ENCODE peak calls at places on chromosomes 3 and 15, in five cellular contexts. E is HCT116, O is Karpas-422, U is PC-3, J is MM.1S. H is an unnamed sample. For H3K9me2, the result is how much of the 10 kb centered on the place peaks cover.

GRCh38 chr3:33717616-33717865 is 513 bp downstream of the CLASP2 start:
- DNase-seq in J (no peak), U (no peak), E (peak), O (peak), H (peak)

GRCh38 chr3:167840247-167840646 is 104.7 kb downstream of the SERPINI1 start:
- DNase-seq in E (no peak), U (no peak), O (no peak), J (no peak), H (no peak)

GRCh38 chr3:65847947-65848346 is 190.8 kb downstream of the MAGI1 start:
- DNase-seq in U (no peak), E (no peak), O (no peak), J (no peak), H (no peak)

GRCh38 chr15:70328137-70329115 is 230.7 kb upstream of the TLE3 start:
- DNase-seq in J (peak), E (no peak), O (no peak), U (no peak), H (peak)

GRCh38 chr3:86814321-86814720 is 176.6 kb downstream of the VGLL3 start:
- DNase-seq in J (no peak), U (no peak), E (no peak), O (no peak), H (no peak)

GRCh38 chr15:80429964-80430363 is 25.8 kb downstream of the ARNT2 start:
- DNase-seq in E (no peak), O (no peak), U (no peak), J (no peak), H (no peak)

GRCh38 chr15:78162038-78162437 is 12.9 kb downstream of the IDH3A start:
- DNase-seq in J (no peak), E (no peak), O (no peak), U (no peak), H (no peak)

GRCh38 chr3:53996153-53996861 is 104.6 kb upstream of the SELENOK start:
- DNase-seq in U (peak), E (no peak), O (peak), J (no peak), H (peak)

GRCh38 chr15:29331669-29332068 is 62.0 kb upstream of the NSMCE3 start:
- DNase-seq in O (no peak), U (no peak), E (no peak), J (peak), H (no peak)

GRCh38 chr3:4982773-4983738 is 3.8 kb downstream of the BHLHE40 start:
- DNase-seq in U (no peak), E (no peak), O (no peak), J (no peak), H (peak)

GRCh38 chr3:172076212-172076611 is 36.8 kb downstream of the FNDC3B start:
- DNase-seq in E (no peak), U (no peak), J (no peak), O (no peak), H (no peak)

GRCh38 chr3:51500632-51501131 is 867 bp upstream of the DCAF1 start:
- DNase-seq in E (no peak), U (no peak), O (no peak), J (no peak), H (no peak)

GRCh38 chr3:178259703-178260102 is 276.5 kb upstream of the KCNMB2 start:
- DNase-seq in U (no peak), O (no peak), E (no peak), J (no peak), H (no peak)

GRCh38 chr15:28897861-28898608 is 12.3 kb downstream of the APBA2 start:
- DNase-seq in J (no peak), U (no peak), E (no peak), O (no peak), H (no peak)

GRCh38 chr15:29433507-29433906 is 163.9 kb upstream of the NSMCE3 start:
- DNase-seq in U (no peak), J (no peak), E (no peak), O (no peak), H (no peak)

GRCh38 chr15:101445562-101446526 is 43.7 kb downstream of the PCSK6 start:
- DNase-seq in O (no peak), J (no peak), E (no peak), U (peak), H (peak)

GRCh38 chr3:37622999-37623883 is 238.4 kb upstream of the CTDSPL start:
- DNase-seq in J (peak), O (no peak), E (no peak), U (no peak), H (no peak)

GRCh38 chr3:177905895-177906511 is 630.2 kb upstream of the KCNMB2 start:
- DNase-seq in J (no peak), E (no peak), O (no peak), U (peak), H (peak)

GRCh38 chr3:45143673-45144670 is 2.2 kb downstream of the CDCP1 start:
- DNase-seq in E (no peak), O (no peak), U (no peak), J (peak), H (no peak)

GRCh38 chr3:171817074-171817748 is 6.9 kb upstream of the PLD1 start:
- DNase-seq in J (no peak), O (no peak), E (no peak), U (no peak), H (no peak)

GRCh38 chr15:101022306-101022705 is 103.1 kb downstream of the LRRK1 start:
- DNase-seq in O (no peak), U (no peak), J (no peak), E (no peak), H (no peak)

GRCh38 chr15:56817690-56818089 is 84.4 kb upstream of the ZNF280D start:
- DNase-seq in U (no peak), J (no peak), O (no peak), E (no peak), H (no peak)

GRCh38 chr15:49830411-49830810 is 209.6 kb downstream of the DTWD1 start:
- DNase-seq in U (no peak), E (no peak), J (no peak), O (no peak), H (peak)

GRCh38 chr15:37978231-37978630 is 43.8 kb downstream of the TMCO5A start:
- DNase-seq in E (no peak), U (no peak), O (no peak), J (no peak), H (no peak)

GRCh38 chr3:13265507-13265906 is 154.6 kb downstream of the NUP210 start:
- DNase-seq in U (no peak), E (no peak), J (no peak), O (no peak), H (no peak)
- H3K9ac ChIP-seq in U (no peak), E (no peak), J (no peak), O (no peak), H (no peak)

GRCh38 chr3:132536442-132537153 is 60.5 kb upstream of the ACKR4 start:
- DNase-seq in E (no peak), O (no peak), J (peak), U (no peak), H (peak)
- H3K27ac ChIP-seq in E (no peak), O (no peak), J (no peak), U (no peak), H (peak)

GRCh38 chr3:12242772-12243171 is 46.1 kb upstream of the PPARG start:
- DNase-seq in J (no peak), U (no peak), O (no peak), E (no peak), H (no peak)

GRCh38 chr3:12249519-12249918 is 39.4 kb upstream of the PPARG start:
- DNase-seq in J (no peak), E (no peak), O (no peak), U (no peak), H (no peak)

GRCh38 chr3:12247411-12247810 is 41.5 kb upstream of the PPARG start:
- DNase-seq in J (no peak), E (no peak), O (no peak), U (no peak), H (no peak)

GRCh38 chr3:12246758-12247157 is 42.1 kb upstream of the PPARG start:
- DNase-seq in O (no peak), U (no peak), E (no peak), J (no peak), H (no peak)
- H3K9me2 ChIP-seq in O (under half), U (under half), E (under half), J (under half), H (under half)

DNA sequence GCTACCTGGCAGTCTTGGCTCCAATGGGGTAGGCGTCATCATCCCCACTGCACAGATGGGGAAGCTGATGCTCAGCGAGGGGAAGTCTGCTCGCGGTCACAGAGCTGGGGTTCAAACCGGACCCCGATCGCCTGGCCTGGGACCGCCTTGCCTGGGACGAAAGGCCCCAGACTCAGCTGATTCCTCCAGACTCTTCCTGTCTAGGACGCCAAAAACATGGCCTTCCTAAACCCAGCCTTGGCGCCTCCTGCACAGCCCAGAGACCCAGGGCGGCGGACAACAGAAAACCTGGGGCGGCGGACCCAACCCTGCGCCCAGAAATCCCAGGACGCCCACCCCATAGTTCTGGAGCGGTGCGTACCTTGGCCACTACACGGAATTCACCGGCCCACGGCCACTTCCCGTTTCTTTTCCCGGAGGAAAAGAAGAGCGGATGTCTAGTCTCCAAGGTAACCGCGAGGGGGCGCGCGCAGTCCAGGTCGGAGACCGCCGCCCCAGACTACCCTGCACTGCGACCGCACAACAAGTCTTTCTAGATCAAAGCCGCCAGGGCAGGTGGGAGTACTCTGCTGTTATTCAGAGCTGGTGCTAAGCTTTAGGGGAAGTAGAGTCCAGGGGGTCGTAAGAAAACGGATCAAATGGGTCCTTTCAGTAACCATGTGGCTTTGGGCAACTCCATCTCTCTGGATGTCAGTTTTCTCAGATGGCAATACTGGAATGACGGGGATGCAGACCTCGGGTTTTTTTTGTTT is 4.9 kb upstream of the IL17RD start:
- DNase-seq in U (peak), J (peak), O (peak), E (peak), H (peak)
- H3K9ac ChIP-seq in U (peak), J (peak), O (peak), E (peak), H (peak)

DNA sequence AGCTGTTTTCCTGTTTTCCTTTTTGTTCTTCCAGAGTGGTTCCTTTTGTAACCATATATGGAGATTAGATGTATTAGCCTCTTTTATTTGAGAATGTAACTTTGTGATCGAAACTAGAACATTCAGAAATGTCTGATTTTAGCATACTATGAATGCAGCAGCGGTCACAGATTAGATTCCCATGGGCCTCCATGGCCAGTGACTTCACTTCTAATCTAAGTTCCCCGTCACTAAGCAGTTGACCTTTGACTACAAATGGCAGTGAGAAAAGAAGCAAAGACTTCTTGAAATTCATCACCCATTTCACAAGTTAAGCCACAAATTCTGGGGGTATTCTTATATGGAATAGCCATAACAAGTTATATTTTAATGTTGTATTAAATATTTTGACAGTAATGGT is 114.6 kb upstream of the FLNB start:
- DNase-seq in J (no peak), O (no peak), U (no peak), E (no peak), H (no peak)
- H3K27ac ChIP-seq in J (no peak), O (no peak), U (no peak), E (no peak), H (no peak)

DNA sequence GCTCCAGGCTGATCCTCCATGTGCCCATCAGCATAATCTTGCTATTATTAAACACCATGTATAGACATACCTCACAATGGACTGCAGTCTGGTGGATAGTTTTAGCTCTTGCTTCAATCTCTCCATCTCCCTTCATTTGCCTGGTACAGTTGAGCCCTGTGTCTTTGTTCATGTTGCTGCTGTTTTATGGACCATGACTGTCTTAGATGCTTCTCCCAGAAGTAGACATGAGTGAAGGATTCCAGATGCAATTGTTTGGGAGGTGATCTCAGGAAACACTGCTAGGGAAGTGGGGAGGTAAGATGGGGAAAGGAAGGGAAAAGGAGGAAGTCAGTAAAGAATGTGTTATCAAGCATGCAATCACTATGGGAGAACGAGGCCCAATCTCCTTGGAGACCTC is 36.3 kb upstream of the CTNNB1 start:
- DNase-seq in O (no peak), E (no peak), U (no peak), J (no peak), H (no peak)
- H3K9me2 ChIP-seq in O (under half), E (under half), U (under half), J (under half), H (under half)

H was measured in GM23248.